ENCODE peak calls at places on chromosomes 3 and 15, in nine cellular contexts. X is left ventricle myocardium inferior, W is cardiac muscle cell, P is tibial nerve, O is breast epithelium, S is AG04450, F is IMR-90, K is psoas muscle, M is heart left ventricle. L is an unnamed sample.

GRCh38 chr3:44555753-44556152 is 760 bp downstream of the ZKSCAN7 start:
- DNase-seq in X (no peak), W (peak), P (no peak), O (no peak), S (no peak), F (peak), K (no peak), M (no peak), L (no peak)

GRCh38 chr15:53693729-53694533 is 65.5 kb downstream of the WDR72 start:
- DNase-seq in X (peak), W (no peak), P (no peak), O (peak), S (no peak), F (no peak), K (no peak), M (peak), L (no peak)

GRCh38 chr3:11282250-11283125 is 10.3 kb downstream of the ATG7 start:
- DNase-seq in X (peak), W (peak), P (peak), O (no peak), S (no peak), F (peak), K (peak), M (peak), L (no peak)

GRCh38 chr15:57495037-57495436 is 96.7 kb upstream of the MYZAP start:
- DNase-seq in X (no peak), W (peak), P (no peak), O (no peak), S (no peak), F (no peak), K (no peak), M (no peak), L (peak)

GRCh38 chr3:126364130-126364695 is 7.0 kb upstream of the KLF15 start:
- DNase-seq in X (no peak), W (no peak), P (peak), O (no peak), S (no peak), F (no peak), K (peak), M (no peak), L (no peak)

GRCh38 chr15:59223736-59224135 is 17.1 kb downstream of the LDHAL6B start:
- DNase-seq in X (no peak), W (peak), P (no peak), O (no peak), S (no peak), F (no peak), K (no peak), M (no peak), L (no peak)

GRCh38 chr15:90085565-90085964 is 16.7 kb downstream of the IDH2 start:
- DNase-seq in X (no peak), W (no peak), P (no peak), O (no peak), S (no peak), F (no peak), K (peak), M (no peak), L (no peak)

GRCh38 chr3:186526256-186526606 is 17.9 kb downstream of the CRYGS start:
- DNase-seq in X (no peak), W (no peak), P (no peak), O (no peak), S (no peak), F (no peak), K (no peak), M (no peak), L (no peak)

GRCh38 chr3:155321418-155321817 is 27.9 kb upstream of the STRIT1 start:
- DNase-seq in X (no peak), W (no peak), P (no peak), O (no peak), S (no peak), F (peak), K (no peak), M (no peak), L (no peak)

GRCh38 chr3:192082733-192083660 is 622.0 kb downstream of the PYDC2 start:
- DNase-seq in X (no peak), W (no peak), P (no peak), O (no peak), S (no peak), F (no peak), K (no peak), M (no peak), L (no peak)

GRCh38 chr3:123028233-123028828 is 768 bp upstream of the SEMA5B start:
- DNase-seq in X (no peak), W (peak), P (peak), O (no peak), S (peak), F (peak), K (no peak), M (peak), L (peak)

GRCh38 chr3:100523050-100523760 is 30.8 kb downstream of the TMEM45A start:
- DNase-seq in X (no peak), W (no peak), P (no peak), O (no peak), S (no peak), F (no peak), K (no peak), M (no peak), L (no peak)

GRCh38 chr3:177201707-177202397 is 4.6 kb upstream of the TBL1XR1 start:
- DNase-seq in X (no peak), W (peak), P (no peak), O (peak), S (peak), F (peak), K (no peak), M (no peak), L (no peak)

GRCh38 chr3:188299068-188299467 is 145.1 kb downstream of the LPP start:
- DNase-seq in X (no peak), W (no peak), P (no peak), O (no peak), S (no peak), F (no peak), K (no peak), M (no peak), L (no peak)

GRCh38 chr3:182617511-182617910 is 175.8 kb upstream of the ATP11B start:
- DNase-seq in X (no peak), W (no peak), P (no peak), O (no peak), S (no peak), F (no peak), K (no peak), M (no peak), L (no peak)

GRCh38 chr3:132290833-132291232 is 26.4 kb upstream of the ACP3 start:
- DNase-seq in X (no peak), W (peak), P (no peak), O (no peak), S (no peak), F (peak), K (no peak), M (no peak), L (no peak)

GRCh38 chr3:109072208-109072607 is 45.7 kb downstream of the MORC1 start:
- DNase-seq in X (no peak), W (no peak), P (no peak), O (no peak), S (no peak), F (no peak), K (no peak), M (no peak), L (no peak)

GRCh38 chr3:134357914-134358811 is 16.1 kb downstream of the AMOTL2 start:
- DNase-seq in X (no peak), W (peak), P (no peak), O (peak), S (peak), F (peak), K (peak), M (no peak), L (peak)

GRCh38 chr15:60385620-60386552 is 11.9 kb downstream of the ANXA2 start:
- DNase-seq in X (no peak), W (no peak), P (no peak), O (no peak), S (no peak), F (no peak), K (no peak), M (no peak), L (peak)

GRCh38 chr3:175127075-175127662 is 268.0 kb downstream of the NAALADL2 start:
- DNase-seq in X (no peak), W (no peak), P (no peak), O (no peak), S (no peak), F (no peak), K (no peak), M (no peak), L (no peak)

GRCh38 chr15:68656438-68656739 is 77.6 kb downstream of the CORO2B start:
- DNase-seq in X (no peak), W (no peak), P (no peak), O (no peak), S (no peak), F (no peak), K (no peak), M (no peak), L (peak)

GRCh38 chr3:30135190-30135589 is 471.2 kb upstream of the TGFBR2 start:
- DNase-seq in X (peak), W (peak), P (no peak), O (no peak), S (no peak), F (no peak), K (no peak), M (no peak), L (no peak)
- TF ChIP-seq CTCF in X (peak), W (peak), P (no peak), O (no peak), S (no peak), F (no peak), K (no peak), M (no peak), L (peak)

GRCh38 chr3:103388214-103388613 is 953.4 kb downstream of the ZPLD1 start:
- DNase-seq in X (no peak), W (no peak), P (no peak), O (no peak), S (peak), F (peak), K (no peak), M (no peak), L (no peak)
- H3K27ac ChIP-seq in X (no peak), W (no peak), P (no peak), O (no peak), S (no peak), F (peak), K (no peak), M (no peak), L (no peak)

GRCh38 chr15:82793737-82794136 is 12.1 kb downstream of the FSD2 start:
- DNase-seq in X (no peak), W (no peak), P (no peak), O (no peak), S (no peak), F (no peak), K (no peak), M (no peak), L (no peak)

GRCh38 chr15:82789491-82789890 is 16.4 kb downstream of the FSD2 start:
- DNase-seq in X (no peak), W (no peak), P (no peak), O (no peak), S (no peak), F (no peak), K (no peak), M (no peak), L (no peak)

GRCh38 chr15:82788496-82788895 is 17.4 kb downstream of the FSD2 start:
- DNase-seq in X (no peak), W (no peak), P (no peak), O (no peak), S (no peak), F (no peak), K (no peak), M (no peak), L (no peak)

GRCh38 chr15:82790321-82790720 is 15.5 kb downstream of the FSD2 start:
- DNase-seq in X (no peak), W (no peak), P (no peak), O (no peak), S (no peak), F (no peak), K (no peak), M (no peak), L (no peak)

GRCh38 chr15:82792068-82792467 is 13.8 kb downstream of the FSD2 start:
- DNase-seq in X (no peak), W (no peak), P (no peak), O (no peak), S (no peak), F (no peak), K (no peak), M (no peak), L (no peak)
- TF ChIP-seq CTCF in X (no peak), W (no peak), P (no peak), O (no peak), S (no peak), F (no peak), K (no peak), M (no peak), L (no peak)

GRCh38 chr3:129855454-129856419 is 37.8 kb downstream of the TMCC1 start:
- DNase-seq in X (no peak), W (peak), P (no peak), O (no peak), S (peak), F (peak), K (no peak), M (no peak), L (no peak)
- H3K27ac ChIP-seq in X (peak), W (no peak), P (no peak), O (no peak), S (no peak), F (peak), K (peak), M (no peak), L (no peak)

L was measured in endodermal cell.